ENCODE peak calls at places on chromosomes 7 and 10, in ten cellular contexts. M is H1; K is AG10803; N is amygdala; V is uterus; T is iris pigment epithelial cell; L is naive thymus-derived CD8-positive, alpha-beta T cell; A is T-cell; Y is HEK293T; Q is MM.1S. F is an unnamed sample.
A peak's percentile ranks its signal among the peaks of the same experiment; 100 is the strongest.

GRCh38 chr10:71241114-71241898 is 28.9 kb downstream of the UNC5B start:
- DNase-seq in K (peak; percentile 77), V (peak; percentile 71), Y (no peak), A (no peak), N (no peak), Q (no peak), T (peak; percentile 78), L (no peak), M (no peak), F (no peak)

GRCh38 chr10:50501478-50501877 is 122.3 kb downstream of the SGMS1 start:
- DNase-seq in K (no peak), L (no peak), N (no peak), Y (no peak), M (no peak), Q (no peak), A (no peak), T (peak; percentile 69), V (no peak), F (no peak)

GRCh38 chr7:116776610-116777289 is 85.6 kb upstream of the CAPZA2 start:
- DNase-seq in M (no peak), Y (no peak), L (no peak), Q (no peak), A (no peak), N (no peak), V (no peak), K (peak; percentile 82), T (peak; percentile 87), F (no peak)

GRCh38 chr10:112184052-112184371 is 447 bp upstream of the GPAM start:
- DNase-seq in V (no peak), L (no peak), M (no peak), Y (no peak), T (no peak), A (no peak), K (no peak), N (no peak), Q (no peak), F (no peak)

GRCh38 chr7:112770051-112770450 is 20.1 kb downstream of the TMEM168 start:
- DNase-seq in M (no peak), T (peak; percentile 31), L (no peak), V (no peak), Q (no peak), Y (no peak), K (no peak), A (no peak), N (no peak), F (no peak)

GRCh38 chr10:90007226-90007625 is 305.8 kb downstream of the KIF20B start:
- DNase-seq in Q (no peak), K (no peak), T (peak; percentile 16), A (no peak), M (no peak), L (no peak), Y (no peak), V (no peak), N (no peak), F (no peak)

GRCh38 chr7:14340415-14341079 is 351.1 kb upstream of the ETV1 start:
- DNase-seq in L (no peak), Y (no peak), N (no peak), T (no peak), Q (no peak), V (no peak), A (no peak), K (no peak), M (no peak), F (no peak)

GRCh38 chr7:84009051-84009450 is 185.5 kb downstream of the SEMA3A start:
- DNase-seq in N (no peak), M (no peak), L (no peak), K (peak; percentile 12), V (no peak), Q (no peak), Y (no peak), A (no peak), T (no peak), F (no peak)

GRCh38 chr10:98020254-98020653 is 10.2 kb downstream of the CRTAC1 start:
- DNase-seq in L (no peak), N (no peak), Y (no peak), V (no peak), K (no peak), T (no peak), M (no peak), Q (no peak), A (no peak), F (no peak)

GRCh38 chr7:90857595-90857994 is 261.5 kb downstream of the CDK14 start:
- DNase-seq in Q (no peak), T (no peak), M (no peak), A (no peak), K (no peak), N (no peak), Y (no peak), V (no peak), L (no peak), F (no peak)

GRCh38 chr10:6418167-6418566 is 161.9 kb downstream of the PRKCQ start:
- DNase-seq in K (no peak), L (no peak), V (no peak), A (no peak), M (no peak), T (no peak), Y (no peak), Q (no peak), N (no peak), F (no peak)

GRCh38 chr10:128064615-128065580 is 61.3 kb downstream of the MKI67 start:
- DNase-seq in V (peak; percentile 47), N (peak; percentile 54), L (peak; percentile 42), A (peak; percentile 73), M (no peak), Q (peak; percentile 54), T (peak; percentile 90), K (peak; percentile 89), Y (no peak), F (no peak)

GRCh38 chr7:28999421-28999820 is 41.3 kb upstream of the TRIL start:
- DNase-seq in T (no peak), A (no peak), Q (no peak), K (no peak), M (no peak), V (no peak), Y (no peak), L (no peak), N (no peak), F (no peak)

GRCh38 chr10:5975641-5976473 is 1.5 kb downstream of the IL15RA start:
- DNase-seq in L (peak; percentile 34), M (no peak), K (peak; percentile 54), N (no peak), Y (no peak), A (peak; percentile 66), T (peak; percentile 49), V (peak; percentile 70), Q (peak; percentile 89), F (no peak)

GRCh38 chr7:138324905-138325304 is 135.2 kb upstream of the TRIM24 start:
- DNase-seq in Y (no peak), K (no peak), M (no peak), A (no peak), N (no peak), L (no peak), V (no peak), T (no peak), Q (no peak), F (no peak)

GRCh38 chr7:16739863-16740622 is 13.5 kb upstream of the TSPAN13 start:
- DNase-seq in V (peak; percentile 26), N (no peak), T (peak; percentile 99), Y (peak; percentile 48), Q (no peak), L (no peak), M (no peak), A (no peak), K (peak; percentile 94), F (no peak)